ENCODE peak calls at places on chromosome 12, in six cellular contexts. J is transverse colon, N is COR-L47, Z is adipocyte, Q is NCI-H2171, B is adrenal gland. P is an unnamed sample.

GRCh38 chr12:77746108-77746507 is 84.6 kb upstream of the NAV3 start:
- DNase-seq in Q (peak; percentile 83), Z (peak; percentile 41), B (no peak), J (no peak), N (peak; percentile 78), P (no peak)

GRCh38 chr12:122001379-122002209 is 20.1 kb upstream of the BCL7A start:
- DNase-seq in Q (peak; percentile 96), B (no peak), J (no peak), Z (no peak), N (no peak), P (no peak)

GRCh38 chr12:58764100-58764953 is 156.0 kb downstream of the LRIG3 start:
- DNase-seq in N (no peak), J (no peak), Q (no peak), B (no peak), Z (peak; percentile 50), P (no peak)

GRCh38 chr12:121925361-121925725 is 7.0 kb downstream of the CFAP251 start:
- DNase-seq in J (no peak), Q (no peak), N (no peak), Z (peak; percentile 70), B (no peak), P (no peak)

GRCh38 chr12:30847259-30847658 is 79.3 kb upstream of the TSPAN11 start:
- DNase-seq in Z (peak; percentile 87), B (no peak), N (peak; percentile 43), J (no peak), Q (peak; percentile 58), P (no peak)

GRCh38 chr12:109726511-109727038 is 12.9 kb downstream of the FAM222A start:
- DNase-seq in Z (no peak), J (no peak), B (no peak), N (no peak), Q (peak; percentile 31), P (no peak)

GRCh38 chr12:53067993-53068770 is 11.0 kb downstream of the SPRYD3 start:
- DNase-seq in Q (no peak), Z (no peak), N (no peak), B (no peak), J (no peak), P (peak; percentile 22)

GRCh38 chr12:26678697-26679660 is 154.0 kb downstream of the ITPR2 start:
- DNase-seq in J (no peak), Z (peak; percentile 27), Q (no peak), B (no peak), N (no peak), P (no peak)

GRCh38 chr12:102421801-102422583 is 58.4 kb downstream of the IGF1 start:
- DNase-seq in Z (no peak), B (no peak), Q (no peak), N (no peak), J (no peak), P (no peak)

GRCh38 chr12:76085159-76085868 is 829 bp upstream of the NAP1L1 start:
- DNase-seq in B (peak; percentile 34), N (no peak), Q (peak; percentile 55), Z (peak; percentile 30), J (no peak), P (no peak)

GRCh38 chr12:49789992-49790391 is 38.2 kb downstream of the NCKAP5L start:
- DNase-seq in J (no peak), B (no peak), Z (no peak), Q (no peak), N (peak; percentile 24), P (no peak)

GRCh38 chr12:67647547-67648305 is 819 bp upstream of the DYRK2 start:
- DNase-seq in N (peak; percentile 81), Q (peak; percentile 84), J (peak; percentile 87), B (peak; percentile 82), Z (peak; percentile 88), P (peak; percentile 91)

GRCh38 chr12:48455116-48455515 is 17.2 kb upstream of the ANP32D start:
- DNase-seq in J (no peak), Z (no peak), N (no peak), B (no peak), Q (no peak), P (no peak)

GRCh38 chr12:128336506-128336905 is 69.5 kb downstream of the TMEM132C start:
- DNase-seq in N (no peak), B (no peak), Z (no peak), J (no peak), Q (no peak), P (no peak)

GRCh38 chr12:25194211-25194610 is 749 bp downstream of the DNAI7 start:
- DNase-seq in B (no peak), Q (no peak), N (no peak), Z (peak; percentile 39), J (no peak), P (no peak)

GRCh38 chr12:1680804-1681492 is 9.9 kb upstream of the ADIPOR2 start:
- DNase-seq in Z (no peak), J (peak; percentile 50), Q (no peak), N (no peak), B (no peak), P (no peak)

GRCh38 chr12:82688035-82688501 is 1.4 kb downstream of the TMTC2 start:
- DNase-seq in J (no peak), B (no peak), Z (peak; percentile 36), Q (no peak), N (no peak), P (no peak)

GRCh38 chr12:21828111-21828775 is 53.7 kb upstream of the KCNJ8 start:
- DNase-seq in N (no peak), B (no peak), J (no peak), Z (no peak), Q (no peak), P (no peak)

GRCh38 chr12:48750215-48750614 is 33.7 kb upstream of the CCNT1 start:
- DNase-seq in J (no peak), Q (no peak), B (no peak), Z (peak; percentile 39), N (no peak), P (no peak)

GRCh38 chr12:20097561-20097960 is 270.8 kb upstream of the PDE3A start:
- DNase-seq in B (no peak), N (no peak), Z (peak; percentile 56), J (no peak), Q (no peak), P (no peak)

GRCh38 chr12:96187675-96188355 is 6.4 kb upstream of the ELK3 start:
- DNase-seq in Z (peak; percentile 64), B (no peak), N (no peak), Q (peak; percentile 17), J (no peak), P (no peak)

GRCh38 chr12:95277139-95277538 is 59.5 kb downstream of the VEZT start:
- DNase-seq in J (no peak), Z (peak; percentile 79), N (no peak), B (no peak), Q (peak; percentile 6), P (no peak)

GRCh38 chr12:12469386-12469785 is 93.3 kb downstream of the DUSP16 start:
- DNase-seq in Q (no peak), B (no peak), J (no peak), Z (no peak), N (no peak), P (no peak)

GRCh38 chr12:6556857-6557256 is 1.0 kb upstream of the IFFO1 start:
- DNase-seq in B (no peak), J (no peak), N (no peak), Q (no peak), Z (no peak), P (no peak)

GRCh38 chr12:132520421-132521199 is 30.7 kb downstream of the FBRSL1 start:
- DNase-seq in B (no peak), N (peak; percentile 75), J (peak; percentile 25), Q (peak; percentile 67), Z (no peak), P (no peak)

GRCh38 chr12:81759215-81759991 is at the start of gene PPFIA2:
- DNase-seq in Z (peak; percentile 50), Q (peak; percentile 52), B (no peak), N (peak; percentile 48), J (no peak), P (peak; percentile 55)

GRCh38 chr12:11497995-11498394 is 102.6 kb upstream of the PRB2 start:
- DNase-seq in N (no peak), Q (no peak), Z (no peak), J (no peak), B (no peak), P (no peak)

GRCh38 chr12:58847876-58848600 is 72.3 kb downstream of the LRIG3 start:
- DNase-seq in N (no peak), Q (peak; percentile 24), B (no peak), Z (no peak), J (no peak), P (no peak)